ENCODE peak calls at places on chromosomes 5 and 9, in five cellular contexts. One of them, this sample, is unnamed.

GRCh38 chr5:142015781-142016533 is 3.1 kb upstream of the GNPDA1 start:
- DNase-seq in EL: peak
- DNase-seq in GDM1: peak
- DNase-seq in HepG2: no peak
- DNase-seq in G401: no peak
- DNase-seq in this sample: no peak

GRCh38 chr5:92778261-92778660 is 802.8 kb downstream of the NR2F1-AS1 start:
- DNase-seq in EL: no peak
- DNase-seq in G401: no peak
- DNase-seq in HepG2: no peak
- DNase-seq in GDM1: no peak
- DNase-seq in this sample: no peak

GRCh38 chr5:114055810-114056476 is 305.9 kb upstream of the KCNN2 start:
- DNase-seq in G401: peak
- DNase-seq in HepG2: no peak
- DNase-seq in EL: peak
- DNase-seq in GDM1: no peak
- DNase-seq in this sample: peak

GRCh38 chr5:52560366-52560765 is 227.3 kb upstream of the ITGA1 start:
- DNase-seq in GDM1: no peak
- DNase-seq in EL: peak
- DNase-seq in G401: no peak
- DNase-seq in HepG2: no peak
- DNase-seq in this sample: no peak

GRCh38 chr5:36027711-36028110 is 36.5 kb upstream of the UGT3A1 start:
- DNase-seq in HepG2: no peak
- DNase-seq in EL: no peak
- DNase-seq in GDM1: no peak
- DNase-seq in G401: no peak
- DNase-seq in this sample: no peak

GRCh38 chr5:78628260-78629024 is 20.1 kb downstream of the LHFPL2 start:
- DNase-seq in GDM1: no peak
- DNase-seq in HepG2: no peak
- DNase-seq in EL: no peak
- DNase-seq in G401: no peak
- DNase-seq in this sample: peak

GRCh38 chr5:82749453-82749852 is 327.7 kb downstream of the TMEM167A start:
- DNase-seq in GDM1: no peak
- DNase-seq in EL: no peak
- DNase-seq in G401: peak
- DNase-seq in HepG2: no peak
- DNase-seq in this sample: no peak

GRCh38 chr9:137436761-137437600 is 4.2 kb downstream of the ENTPD8 start:
- DNase-seq in HepG2: no peak
- DNase-seq in G401: no peak
- DNase-seq in GDM1: no peak
- DNase-seq in EL: no peak
- DNase-seq in this sample: peak

GRCh38 chr9:135783540-135784245 is 81.7 kb downstream of the KCNT1 start:
- DNase-seq in G401: no peak
- DNase-seq in EL: no peak
- DNase-seq in GDM1: no peak
- DNase-seq in HepG2: no peak
- DNase-seq in this sample: no peak

GRCh38 chr5:77180167-77181081 is 30.1 kb upstream of the PDE8B start:
- DNase-seq in HepG2: no peak
- DNase-seq in EL: peak
- DNase-seq in GDM1: no peak
- DNase-seq in G401: peak
- DNase-seq in this sample: peak

GRCh38 chr9:114059047-114059803 is 18.9 kb downstream of the AMBP start:
- DNase-seq in GDM1: no peak
- DNase-seq in EL: no peak
- DNase-seq in G401: no peak
- DNase-seq in HepG2: peak
- DNase-seq in this sample: no peak

GRCh38 chr5:177538876-177539275 is 15.5 kb downstream of the FAM193B start:
- DNase-seq in HepG2: no peak
- DNase-seq in G401: no peak
- DNase-seq in GDM1: no peak
- DNase-seq in EL: no peak
- DNase-seq in this sample: no peak

GRCh38 chr5:37121027-37121426 is 128.1 kb downstream of the CPLANE1 start:
- DNase-seq in GDM1: peak
- DNase-seq in EL: no peak
- DNase-seq in HepG2: no peak
- DNase-seq in G401: no peak
- DNase-seq in this sample: no peak

GRCh38 chr9:89865981-89866380 is 261.2 kb downstream of the GADD45G start:
- DNase-seq in HepG2: no peak
- DNase-seq in G401: no peak
- DNase-seq in EL: no peak
- DNase-seq in GDM1: no peak
- DNase-seq in this sample: no peak

GRCh38 chr9:71854811-71855210 is 56.2 kb downstream of the ABHD17B start:
- DNase-seq in HepG2: no peak
- DNase-seq in G401: peak
- DNase-seq in EL: no peak
- DNase-seq in GDM1: no peak
- DNase-seq in this sample: no peak

GRCh38 chr5:139378101-139378825 is 4.8 kb downstream of the SLC23A1 start:
- DNase-seq in GDM1: no peak
- DNase-seq in G401: no peak
- DNase-seq in HepG2: no peak
- DNase-seq in EL: no peak
- DNase-seq in this sample: no peak

GRCh38 chr5:115888027-115888426 is 46.3 kb downstream of the AP3S1 start:
- DNase-seq in HepG2: no peak
- DNase-seq in GDM1: no peak
- DNase-seq in EL: peak
- DNase-seq in G401: no peak
- DNase-seq in this sample: no peak

GRCh38 chr5:163293836-163294235 is 143.6 kb upstream of the CCNG1 start:
- DNase-seq in GDM1: no peak
- DNase-seq in EL: no peak
- DNase-seq in HepG2: no peak
- DNase-seq in G401: no peak
- DNase-seq in this sample: no peak

GRCh38 chr9:78640728-78641127 is 343.8 kb downstream of the PSAT1 start:
- DNase-seq in G401: no peak
- DNase-seq in GDM1: no peak
- DNase-seq in HepG2: no peak
- DNase-seq in EL: no peak
- DNase-seq in this sample: no peak

GRCh38 chr5:66440202-66440680 is 156.0 kb upstream of the MAST4 start:
- DNase-seq in GDM1: no peak
- DNase-seq in EL: peak
- DNase-seq in HepG2: no peak
- DNase-seq in G401: no peak
- DNase-seq in this sample: no peak

GRCh38 chr5:92942762-92943161 is 638.3 kb downstream of the NR2F1-AS1 start:
- DNase-seq in EL: no peak
- DNase-seq in HepG2: peak
- DNase-seq in GDM1: no peak
- DNase-seq in G401: no peak
- DNase-seq in this sample: no peak

GRCh38 chr5:5291357-5291756 is 131.1 kb upstream of the ICE1 start:
- DNase-seq in EL: peak
- DNase-seq in GDM1: no peak
- DNase-seq in HepG2: no peak
- DNase-seq in G401: no peak
- DNase-seq in this sample: no peak

GRCh38 chr9:26125693-26126092 is 447.4 kb upstream of the TUSC1 start:
- DNase-seq in HepG2: no peak
- DNase-seq in GDM1: no peak
- DNase-seq in G401: no peak
- DNase-seq in EL: no peak
- DNase-seq in this sample: no peak

GRCh38 chr5:173707392-173707791 is 90.9 kb upstream of the BOD1 start:
- DNase-seq in EL: peak
- DNase-seq in HepG2: no peak
- DNase-seq in GDM1: no peak
- DNase-seq in G401: no peak
- DNase-seq in this sample: no peak

This sample was measured in nephron progenitor cell.